ENCODE peak calls at places on chromosomes 16 and 17, in ten cellular contexts. K is body of pancreas; S is coronary artery; Q is HCT116; F is Peyer's patch; X is prostate gland; Z is GM13977; D is CD8-positive, alpha-beta T cell; H is fibroblast of mammary gland; C is IMR-90. O is an unnamed sample.

GRCh38 chr17:73932216-73932749 is 271.2 kb upstream of the RPL38 start:
- DNase-seq in K (no peak), S (no peak), Q (no peak), F (no peak), X (no peak), Z (no peak), D (no peak), H (no peak), C (no peak), O (no peak)

GRCh38 chr16:56332464-56333079 is 92.8 kb downstream of the AMFR start:
- DNase-seq in K (peak), S (no peak), Q (peak), F (no peak), X (no peak), Z (no peak), D (no peak), H (peak), C (peak), O (peak)

GRCh38 chr17:7557825-7558543 is 566 bp upstream of the TNFSF13 start:
- DNase-seq in K (peak), S (peak), Q (no peak), F (peak), X (peak), Z (peak), D (no peak), H (peak), C (peak), O (no peak)

GRCh38 chr16:2422123-2422867 is 7.0 kb upstream of the CCNF start:
- DNase-seq in K (no peak), S (no peak), Q (no peak), F (no peak), X (no peak), Z (no peak), D (no peak), H (no peak), C (no peak), O (no peak)

GRCh38 chr16:84838383-84838948 is 18.7 kb downstream of the CRISPLD2 start:
- DNase-seq in K (no peak), S (peak), Q (no peak), F (no peak), X (no peak), Z (no peak), D (no peak), H (peak), C (no peak), O (no peak)

GRCh38 chr16:87744750-87745514 is 20.9 kb downstream of the KLHDC4 start:
- DNase-seq in K (no peak), S (no peak), Q (no peak), F (no peak), X (no peak), Z (no peak), D (no peak), H (no peak), C (no peak), O (no peak)

GRCh38 chr16:51035711-51036110 is 115.4 kb downstream of the SALL1 start:
- DNase-seq in K (no peak), S (peak), Q (no peak), F (no peak), X (no peak), Z (no peak), D (no peak), H (no peak), C (no peak), O (no peak)

GRCh38 chr17:59487161-59487873 is 78.1 kb upstream of the DHX40 start:
- DNase-seq in K (no peak), S (no peak), Q (no peak), F (no peak), X (no peak), Z (no peak), D (no peak), H (peak), C (no peak), O (no peak)

GRCh38 chr17:69501591-69502468 is 87.3 kb downstream of the MAP2K6 start:
- DNase-seq in K (peak), S (no peak), Q (no peak), F (no peak), X (peak), Z (no peak), D (no peak), H (peak), C (peak), O (peak)

GRCh38 chr17:2101448-2102257 is 46.8 kb downstream of the HIC1 start:
- DNase-seq in K (peak), S (no peak), Q (peak), F (peak), X (peak), Z (no peak), D (no peak), H (no peak), C (no peak), O (no peak)

GRCh38 chr17:79942591-79943353 is 92.9 kb downstream of the TBC1D16 start:
- DNase-seq in K (peak), S (peak), Q (no peak), F (peak), X (no peak), Z (no peak), D (no peak), H (peak), C (peak), O (no peak)

GRCh38 chr17:65074778-65075250 is 18.3 kb upstream of the GNA13 start:
- DNase-seq in K (peak), S (no peak), Q (no peak), F (no peak), X (peak), Z (no peak), D (no peak), H (no peak), C (peak), O (no peak)

GRCh38 chr16:85465328-85466307 is 147.5 kb upstream of the GSE1 start:
- DNase-seq in K (peak), S (no peak), Q (no peak), F (no peak), X (no peak), Z (no peak), D (no peak), H (peak), C (peak), O (no peak)

GRCh38 chr17:72592967-72593325 is 472.1 kb downstream of the SOX9 start:
- DNase-seq in K (no peak), S (no peak), Q (no peak), F (no peak), X (no peak), Z (no peak), D (no peak), H (no peak), C (no peak), O (no peak)

GRCh38 chr17:33322063-33322462 is 29.0 kb upstream of the ASIC2 start:
- DNase-seq in K (no peak), S (no peak), Q (no peak), F (no peak), X (no peak), Z (no peak), D (no peak), H (peak), C (no peak), O (no peak)

GRCh38 chr16:83145297-83145696 is 518.5 kb downstream of the CDH13 start:
- DNase-seq in K (no peak), S (no peak), Q (no peak), F (no peak), X (no peak), Z (no peak), D (no peak), H (no peak), C (no peak), O (no peak)

GRCh38 chr17:20264996-20265395 is 202.3 kb downstream of the LGALS9B start:
- DNase-seq in K (no peak), S (no peak), Q (no peak), F (no peak), X (no peak), Z (no peak), D (no peak), H (no peak), C (no peak), O (no peak)

GRCh38 chr17:44987883-44988195 is 19.7 kb upstream of the C1QL1 start:
- DNase-seq in K (no peak), S (no peak), Q (no peak), F (no peak), X (no peak), Z (no peak), D (no peak), H (no peak), C (no peak), O (no peak)

GRCh38 chr17:48101012-48101720 is at the start of gene CBX1:
- DNase-seq in K (peak), S (peak), Q (peak), F (peak), X (peak), Z (peak), D (peak), H (peak), C (peak), O (peak)

GRCh38 chr17:79305831-79306687 is 231.4 kb downstream of the ENGASE start:
- DNase-seq in K (peak), S (no peak), Q (no peak), F (no peak), X (peak), Z (no peak), D (no peak), H (no peak), C (no peak), O (no peak)

GRCh38 chr17:69997332-69997731 is 77.7 kb upstream of the KCNJ16 start:
- DNase-seq in K (no peak), S (no peak), Q (no peak), F (no peak), X (no peak), Z (no peak), D (no peak), H (peak), C (peak), O (no peak)

GRCh38 chr16:69880640-69881133 is 70.4 kb upstream of the CLEC18A start:
- DNase-seq in K (no peak), S (no peak), Q (no peak), F (no peak), X (no peak), Z (no peak), D (no peak), H (peak), C (peak), O (no peak)

GRCh38 chr17:79946352-79947231 is 89.1 kb downstream of the TBC1D16 start:
- DNase-seq in K (no peak), S (peak), Q (no peak), F (no peak), X (no peak), Z (no peak), D (no peak), H (no peak), C (no peak), O (no peak)

GRCh38 chr16:17396762-17397498 is 73.8 kb downstream of the XYLT1 start:
- DNase-seq in K (peak), S (no peak), Q (no peak), F (no peak), X (peak), Z (no peak), D (peak), H (peak), C (peak), O (peak)

GRCh38 chr17:20114466-20114865 is 105.3 kb downstream of the SPECC1 start:
- DNase-seq in K (no peak), S (no peak), Q (no peak), F (no peak), X (no peak), Z (no peak), D (no peak), H (peak), C (peak), O (no peak)

GRCh38 chr17:7803981-7804380 is 30.0 kb upstream of the KDM6B start:
- DNase-seq in K (peak), S (no peak), Q (no peak), F (no peak), X (peak), Z (no peak), D (no peak), H (peak), C (no peak), O (no peak)

GRCh38 chr16:85315871-85316270 is 203.6 kb upstream of the CIBAR2 start:
- DNase-seq in K (no peak), S (no peak), Q (no peak), F (no peak), X (no peak), Z (no peak), D (no peak), H (no peak), C (no peak), O (no peak)

GRCh38 chr16:1374418-1375297 is 22.9 kb downstream of the GNPTG start:
- DNase-seq in K (no peak), S (no peak), Q (no peak), F (no peak), X (no peak), Z (no peak), D (no peak), H (no peak), C (no peak), O (no peak)

GRCh38 chr16:8887952-8888560 is 5.9 kb downstream of the LITAFD start:
- DNase-seq in K (peak), S (no peak), Q (no peak), F (no peak), X (peak), Z (no peak), D (no peak), H (peak), C (peak), O (no peak)

GRCh38 chr16:88368994-88369393 is 13.8 kb upstream of the ZNF469 start:
- DNase-seq in K (no peak), S (no peak), Q (no peak), F (no peak), X (no peak), Z (no peak), D (no peak), H (no peak), C (no peak), O (no peak)

GRCh38 chr16:50367777-50368409 is 895 bp downstream of the BRD7 start:
- DNase-seq in K (no peak), S (no peak), Q (no peak), F (no peak), X (no peak), Z (no peak), D (no peak), H (peak), C (no peak), O (no peak)

GRCh38 chr17:79861371-79862216 is 22.4 kb upstream of the CBX4 start:
- DNase-seq in K (no peak), S (no peak), Q (no peak), F (no peak), X (no peak), Z (no peak), D (no peak), H (no peak), C (no peak), O (no peak)

GRCh38 chr17:79789943-79790804 is 6.7 kb downstream of the CBX8 start:
- DNase-seq in K (peak), S (no peak), Q (no peak), F (peak), X (no peak), Z (peak), D (no peak), H (no peak), C (no peak), O (no peak)

GRCh38 chr17:11598274-11599221 is at the start of gene DNAH9:
- DNase-seq in K (peak), S (peak), Q (no peak), F (peak), X (peak), Z (peak), D (no peak), H (peak), C (no peak), O (peak)

GRCh38 chr17:50909765-50910661 is 43.9 kb upstream of the TOB1 start:
- DNase-seq in K (no peak), S (no peak), Q (no peak), F (peak), X (no peak), Z (no peak), D (peak), H (no peak), C (no peak), O (no peak)

GRCh38 chr17:82687871-82688270 is 10.6 kb downstream of the RAB40B start:
- DNase-seq in K (no peak), S (no peak), Q (no peak), F (no peak), X (no peak), Z (no peak), D (no peak), H (no peak), C (no peak), O (no peak)

GRCh38 chr16:2963611-2964415 is at the start of gene KREMEN2:
- DNase-seq in K (peak), S (no peak), Q (peak), F (peak), X (no peak), Z (peak), D (no peak), H (no peak), C (no peak), O (no peak)

GRCh38 chr16:82605076-82605475 is 21.7 kb upstream of the CDH13 start:
- DNase-seq in K (no peak), S (no peak), Q (no peak), F (no peak), X (no peak), Z (no peak), D (no peak), H (no peak), C (no peak), O (no peak)

GRCh38 chr16:24488045-24488444 is 51.3 kb upstream of the RBBP6 start:
- DNase-seq in K (no peak), S (no peak), Q (no peak), F (no peak), X (no peak), Z (no peak), D (no peak), H (no peak), C (no peak), O (no peak)
- TF ChIP-seq CTCF in K (no peak), S (no peak), Q (no peak), F (no peak), X (no peak), Z (no peak), D (no peak), H (no peak), C (no peak), O (no peak)

GRCh38 chr17:42553866-42554249 is 1.1 kb downstream of the HSD17B1 start:
- DNase-seq in K (peak), S (no peak), Q (no peak), F (no peak), X (no peak), Z (no peak), D (no peak), H (no peak), C (no peak), O (no peak)
- TF ChIP-seq CTCF in K (no peak), S (no peak), Q (no peak), F (no peak), X (no peak), Z (no peak), D (no peak), H (no peak), C (peak), O (no peak)

GRCh38 chr17:42017866-42018200 is 594 bp upstream of the DNAJC7 start:
- DNase-seq in K (no peak), S (no peak), Q (no peak), F (no peak), X (no peak), Z (peak), D (no peak), H (no peak), C (no peak), O (no peak)

GRCh38 chr17:42018339-42018738 is 1.1 kb upstream of the DNAJC7 start:
- DNase-seq in K (no peak), S (no peak), Q (no peak), F (no peak), X (no peak), Z (peak), D (no peak), H (no peak), C (no peak), O (no peak)

GRCh38 chr17:42018988-42019387 is 902 bp upstream of the NKIRAS2 start:
- DNase-seq in K (no peak), S (no peak), Q (no peak), F (no peak), X (no peak), Z (no peak), D (no peak), H (no peak), C (no peak), O (no peak)

GRCh38 chr17:42016952-42017865 is at the start of gene DNAJC7:
- DNase-seq in K (peak), S (peak), Q (peak), F (peak), X (peak), Z (peak), D (peak), H (peak), C (peak), O (peak)

GRCh38 chr17:42019509-42020404 is at the start of gene NKIRAS2:
- DNase-seq in K (peak), S (peak), Q (peak), F (peak), X (peak), Z (peak), D (peak), H (peak), C (peak), O (peak)
- TF ChIP-seq CTCF in K (peak), S (peak), Q (peak), F (peak), X (peak), Z (peak), D (peak), H (peak), C (peak), O (peak)

GRCh38 chr17:77279448-77280303 is 138.9 kb downstream of the SEC14L1 start:
- DNase-seq in K (no peak), S (no peak), Q (peak), F (no peak), X (no peak), Z (peak), D (no peak), H (peak), C (peak), O (no peak)
- TF ChIP-seq CTCF in K (no peak), S (no peak), Q (no peak), F (no peak), X (no peak), Z (no peak), D (no peak), H (no peak), C (no peak), O (no peak)

GRCh38 chr16:68310441-68311315 is at the start of the genes PRMT7 and SLC7A6OS:
- DNase-seq in K (peak), S (peak), Q (peak), F (peak), X (peak), Z (peak), D (peak), H (peak), C (peak), O (peak)
- TF ChIP-seq CTCF in K (no peak), S (peak), Q (no peak), F (peak), X (peak), Z (no peak), D (peak), H (no peak), C (peak), O (no peak)